ENCODE peak calls at places on chromosomes 7 and 10, in four cellular contexts. P, L, M and E are unnamed samples.

GRCh38 chr10:91088300-91089140 is 131.9 kb upstream of the PCGF5 start:
- DNase-seq in P (no peak), L (no peak), M (no peak), E (peak; percentile 50)

GRCh38 chr10:72229261-72230251 is 13.5 kb upstream of the ASCC1 start:
- DNase-seq in P (no peak), L (no peak), M (no peak), E (no peak)

GRCh38 chr10:45809829-45810228 is 37.5 kb downstream of the AGAP4 start:
- DNase-seq in P (no peak), L (no peak), M (no peak), E (peak; percentile 3)

GRCh38 chr7:20305726-20306125 is 25.0 kb upstream of the ITGB8 start:
- DNase-seq in P (no peak), L (no peak), M (no peak), E (no peak)

GRCh38 chr10:79890469-79890868 is 58.4 kb downstream of the SFTPD start:
- DNase-seq in P (no peak), L (no peak), M (no peak), E (no peak)

GRCh38 chr10:122267849-122268737 is 3.0 kb upstream of the BTBD16 start:
- DNase-seq in P (no peak), L (peak; percentile 38), M (peak; percentile 39), E (peak; percentile 78)

GRCh38 chr7:44748948-44749731 is 493 bp downstream of the ZMIZ2 start:
- DNase-seq in P (no peak), L (no peak), M (peak; percentile 30), E (no peak)

GRCh38 chr10:119871881-119872609 is 598 bp downstream of the MCMBP start:
- DNase-seq in P (no peak), L (peak; percentile 62), M (peak; percentile 60), E (peak; percentile 48)

GRCh38 chr7:98360221-98361124 is 40.4 kb downstream of the BAIAP2L1 start:
- DNase-seq in P (no peak), L (peak; percentile 82), M (no peak), E (no peak)

GRCh38 chr10:75736889-75737610 is 305.6 kb downstream of the LRMDA start:
- DNase-seq in P (no peak), L (no peak), M (no peak), E (no peak)

GRCh38 chr7:54662701-54663100 is 96.3 kb downstream of the SEC61G start:
- DNase-seq in P (no peak), L (no peak), M (no peak), E (no peak)

GRCh38 chr10:43170491-43170890 is 32.2 kb downstream of the CSGALNACT2 start:
- DNase-seq in P (no peak), L (no peak), M (no peak), E (no peak)

GRCh38 chr10:132589015-132589414 is 51.4 kb downstream of the INPP5A start:
- DNase-seq in P (no peak), L (no peak), M (no peak), E (no peak)

GRCh38 chr7:55127622-55128081 is 108.8 kb downstream of the EGFR start:
- DNase-seq in P (peak; percentile 54), L (no peak), M (no peak), E (no peak)

GRCh38 chr10:126734957-126735356 is 64.5 kb upstream of the C10orf90 start:
- DNase-seq in P (no peak), L (no peak), M (no peak), E (no peak)

GRCh38 chr7:4575254-4575653 is 106.8 kb upstream of the FOXK1 start:
- DNase-seq in P (no peak), L (no peak), M (no peak), E (no peak)

GRCh38 chr10:101961591-101962498 is 94.1 kb downstream of the ARMH3 start:
- DNase-seq in P (no peak), L (no peak), M (no peak), E (no peak)

GRCh38 chr10:101956898-101957297 is 99.1 kb downstream of the ARMH3 start:
- DNase-seq in P (no peak), L (no peak), M (no peak), E (no peak)

GRCh38 chr10:101958691-101959090 is 97.3 kb downstream of the ARMH3 start:
- DNase-seq in P (no peak), L (no peak), M (no peak), E (no peak)

GRCh38 chr10:101960879-101961395 is 95.0 kb downstream of the ARMH3 start:
- DNase-seq in P (no peak), L (no peak), M (no peak), E (no peak)

GRCh38 chr10:101959349-101959916 is 96.5 kb downstream of the ARMH3 start:
- DNase-seq in P (no peak), L (no peak), M (no peak), E (no peak)
- H3K27ac ChIP-seq in P (peak overlapping the region; percentile 31), L (no peak overlapping the region), M (no peak overlapping the region), E (no peak overlapping the region)

GRCh38 chr10:57715233-57715632 is 552.5 kb downstream of the IPMK start:
- DNase-seq in P (no peak), L (no peak), M (no peak), E (no peak)

GRCh38 chr10:57716884-57717283 is 550.8 kb downstream of the IPMK start:
- DNase-seq in P (no peak), L (no peak), M (no peak), E (peak; percentile 10)
- TF ChIP-seq CTCF in P (peak; percentile 36), L (peak; percentile 63), M (no peak), E (peak; percentile 41)

DNA sequence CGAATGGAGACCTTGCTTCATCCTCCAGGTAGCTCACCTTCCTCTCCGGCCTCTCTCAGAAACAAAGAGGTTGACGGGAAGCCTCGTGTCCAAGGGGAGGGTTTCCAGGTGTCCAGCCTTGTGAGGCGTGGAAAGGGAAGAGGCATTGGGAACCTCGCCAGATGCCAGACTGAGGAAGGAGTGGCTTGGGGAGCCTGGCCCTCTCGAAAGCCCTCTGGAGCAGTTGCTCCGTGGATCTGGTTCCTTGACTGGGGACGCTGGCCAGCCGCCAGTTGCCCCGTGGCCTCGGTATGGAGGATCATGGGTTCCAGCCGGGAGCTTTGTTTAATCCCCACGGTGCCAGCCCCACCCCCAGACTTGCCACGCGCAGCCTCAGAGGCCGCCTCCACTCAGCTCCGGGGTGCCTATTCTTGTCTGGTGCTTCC is 30.3 kb upstream of the SUN1 start:
- DNase-seq in P (no peak), L (peak; percentile 66), M (no peak), E (no peak)
- H3K27ac ChIP-seq in P (no peak overlapping the region), L (no peak overlapping the region), M (no peak overlapping the region), E (peak overlapping the region; percentile 49)

GRCh38 chr7:1192171-1192676 is 32.2 kb upstream of the ZFAND2A start:
- DNase-seq in P (peak; percentile 76), L (no peak), M (no peak), E (peak; percentile 34)
- TF ChIP-seq CTCF in P (peak; percentile 31), L (no peak), M (no peak), E (no peak)

DNA sequence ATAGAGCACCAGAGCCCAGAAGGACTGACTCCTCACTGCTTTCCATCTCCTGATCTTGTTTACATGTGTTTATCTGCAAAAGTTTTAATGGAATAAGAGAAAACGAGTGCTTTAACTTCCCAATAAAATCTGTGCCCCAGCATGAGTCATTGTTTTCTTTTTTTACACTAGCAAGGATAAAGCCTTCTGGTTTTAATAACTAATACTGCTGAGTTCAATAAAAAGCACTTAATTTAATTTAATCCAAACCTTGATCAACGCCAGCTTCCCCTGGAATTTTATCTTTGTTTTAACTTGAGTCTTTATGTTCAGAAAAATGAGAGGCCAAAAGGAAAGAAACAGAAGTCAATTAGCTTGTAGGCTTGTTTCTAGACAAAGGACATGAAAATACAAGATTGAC is 227.5 kb downstream of the HPSE2 start:
- DNase-seq in P (no peak), L (no peak), M (no peak), E (no peak)
- H3K27ac ChIP-seq in P (no peak overlapping the region), L (no peak overlapping the region), M (no peak overlapping the region), E (no peak overlapping the region)

GRCh38 chr7:49094866-49095265 is 170.5 kb downstream of the CDC14C start:
- DNase-seq in P (no peak), L (no peak), M (no peak), E (no peak)

GRCh38 chr7:49102413-49102812 is 178.1 kb downstream of the CDC14C start:
- DNase-seq in P (no peak), L (no peak), M (no peak), E (no peak)

DNA sequence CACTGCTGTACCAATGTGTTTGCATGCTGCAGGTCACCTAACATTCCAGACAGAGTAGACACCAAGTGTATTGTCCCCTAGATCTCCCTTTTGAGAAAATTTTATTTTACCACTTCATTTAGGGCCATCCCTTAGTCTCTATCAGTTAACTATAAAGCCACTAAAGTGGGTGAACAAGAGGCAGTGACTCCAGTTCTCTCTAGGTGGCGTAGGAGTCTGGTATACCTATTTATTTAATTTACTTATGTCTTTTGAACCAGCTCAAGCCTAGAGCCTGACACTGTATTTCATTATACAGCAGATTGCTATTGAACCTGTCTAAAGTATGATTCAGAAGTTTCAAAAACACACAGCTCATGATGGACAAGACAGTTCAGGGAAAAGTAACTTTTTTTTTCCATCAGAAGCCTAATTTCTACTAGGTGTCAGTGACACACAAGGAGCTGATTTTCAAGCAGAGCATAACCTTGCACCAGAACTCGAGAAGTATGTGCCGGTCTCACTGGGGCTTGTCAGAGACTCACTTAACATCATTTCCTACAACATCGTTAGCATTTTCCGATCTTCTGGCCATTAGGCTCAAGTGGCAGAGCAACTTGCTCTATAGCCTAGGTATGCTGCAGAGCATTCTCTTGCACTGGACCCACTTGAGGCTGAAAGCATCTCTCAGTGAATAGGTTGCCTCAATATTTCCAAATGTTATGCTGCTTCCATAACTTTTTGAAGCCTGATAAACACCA is 175.4 kb downstream of the CDC14C start:
- DNase-seq in P (no peak), L (no peak), M (no peak), E (no peak)
- TF ChIP-seq CTCF in P (no peak), L (peak; percentile 45), M (no peak), E (peak; percentile 32)

GRCh38 chr10:29720149-29720548 is 85.4 kb upstream of the SVIL start:
- DNase-seq in P (no peak), L (no peak), M (no peak), E (no peak)

GRCh38 chr10:29715296-29715695 is 80.5 kb upstream of the SVIL start:
- DNase-seq in P (no peak), L (no peak), M (no peak), E (no peak)

GRCh38 chr10:29723704-29724103 is 88.9 kb upstream of the SVIL start:
- DNase-seq in P (no peak), L (no peak), M (no peak), E (no peak)

GRCh38 chr10:29722777-29723176 is 88.0 kb upstream of the SVIL start:
- DNase-seq in P (no peak), L (no peak), M (no peak), E (no peak)

GRCh38 chr10:29719281-29719675 is 84.5 kb upstream of the SVIL start:
- DNase-seq in P (no peak), L (no peak), M (no peak), E (no peak)
- H3K27ac ChIP-seq in P (no peak overlapping the region), L (peak overlapping the region; percentile 50), M (no peak overlapping the region), E (no peak overlapping the region)